ENCODE peak calls at places on chromosomes 16 and 17, in four cellular contexts. R is K562, L is A549, P is HepG2. Q is an unnamed sample.

GRCh38 chr16:85631230-85631629 is 18.1 kb downstream of the GSE1 start:
- DNase-seq in R (no peak), L (no peak), P (no peak), Q (no peak)

GRCh38 chr17:11807606-11808005 is 189.7 kb downstream of the ZNF18 start:
- DNase-seq in R (no peak), L (no peak), P (no peak), Q (no peak)

GRCh38 chr16:72172105-72173034 is at the start of gene PMFBP1:
- DNase-seq in R (no peak), L (peak; percentile 67), P (peak; percentile 35), Q (peak; percentile 36)

GRCh38 chr17:78356163-78356713 is 3.6 kb downstream of the SOCS3 start:
- DNase-seq in R (no peak), L (peak; percentile 87), P (no peak), Q (peak; percentile 94)

GRCh38 chr16:27181020-27181419 is 22.3 kb upstream of the KDM8 start:
- DNase-seq in R (no peak), L (no peak), P (no peak), Q (peak; percentile 45)

GRCh38 chr16:85185701-85186100 is 73.4 kb upstream of the CIBAR2 start:
- DNase-seq in R (no peak), L (no peak), P (no peak), Q (no peak)

GRCh38 chr16:89823087-89823823 is 5.0 kb upstream of the SPIRE2 start:
- DNase-seq in R (no peak), L (no peak), P (no peak), Q (peak; percentile 61)

GRCh38 chr17:51764387-51764971 is 394.0 kb downstream of the CA10 start:
- DNase-seq in R (peak; percentile 54), L (peak; percentile 78), P (peak; percentile 60), Q (peak; percentile 87)

GRCh38 chr17:42780816-42781638 is 617 bp downstream of the WNK4 start:
- DNase-seq in R (no peak), L (no peak), P (no peak), Q (peak; percentile 46)

GRCh38 chr17:66702106-66702936 is 132.6 kb upstream of the CACNG5 start:
- DNase-seq in R (no peak), L (peak; percentile 46), P (peak; percentile 15), Q (no peak)

GRCh38 chr16:82329070-82329469 is 159.0 kb upstream of the MPHOSPH6 start:
- DNase-seq in R (no peak), L (no peak), P (no peak), Q (no peak)

GRCh38 chr17:19418312-19418992 is 7.4 kb downstream of the RNF112 start:
- DNase-seq in R (no peak), L (peak; percentile 28), P (no peak), Q (no peak)

GRCh38 chr16:35296962-35297653 is 1837.7 kb downstream of the TP53TG3F start:
- DNase-seq in R (no peak), L (no peak), P (no peak), Q (no peak)

GRCh38 chr16:22278841-22279240 is 18.4 kb upstream of the POLR3E start:
- DNase-seq in R (no peak), L (no peak), P (no peak), Q (peak; percentile 72)

GRCh38 chr17:5683241-5683640 is 98.9 kb upstream of the NLRP1 start:
- DNase-seq in R (no peak), L (no peak), P (no peak), Q (no peak)

GRCh38 chr16:17295948-17296347 is 174.8 kb downstream of the XYLT1 start:
- DNase-seq in R (no peak), L (no peak), P (no peak), Q (no peak)

GRCh38 chr17:13420294-13421277 is 181.1 kb downstream of the HS3ST3A1 start:
- DNase-seq in R (peak; percentile 4), L (peak; percentile 51), P (peak; percentile 86), Q (no peak)

GRCh38 chr17:10790491-10791401 is 13.2 kb downstream of the TMEM238L start:
- DNase-seq in R (no peak), L (no peak), P (no peak), Q (no peak)

GRCh38 chr17:70172449-70172848 is 3.1 kb downstream of the KCNJ2 start:
- DNase-seq in R (no peak), L (no peak), P (no peak), Q (no peak)

GRCh38 chr17:20008242-20009051 is 712 bp upstream of the SPECC1 start:
- DNase-seq in R (peak; percentile 50), L (peak; percentile 68), P (no peak), Q (peak; percentile 73)

GRCh38 chr17:51164911-51165679 is 1.1 kb upstream of the NME2 start:
- DNase-seq in R (no peak), L (peak; percentile 28), P (peak; percentile 28), Q (peak; percentile 43)

GRCh38 chr16:85081765-85082164 is 30.5 kb downstream of the CIBAR2 start:
- DNase-seq in R (no peak), L (no peak), P (no peak), Q (no peak)

GRCh38 chr16:89174055-89174827 is 2.7 kb downstream of the CDH15 start:
- DNase-seq in R (no peak), L (no peak), P (no peak), Q (peak; percentile 61)

GRCh38 chr17:63647936-63648335 is 25.7 kb downstream of the MAP3K3 start:
- DNase-seq in R (no peak), L (no peak), P (no peak), Q (peak; percentile 25)

GRCh38 chr16:48629016-48629415 is 19.0 kb upstream of the N4BP1 start:
- DNase-seq in R (no peak), L (no peak), P (no peak), Q (no peak)

GRCh38 chr17:81016575-81016974 is 18.4 kb upstream of the BAIAP2 start:
- DNase-seq in R (no peak), L (no peak), P (no peak), Q (no peak)

GRCh38 chr17:18231156-18231555 is 5.7 kb downstream of the LLGL1 start:
- DNase-seq in R (no peak), L (no peak), P (no peak), Q (peak; percentile 37)

GRCh38 chr16:68384293-68385255 is 63.7 kb downstream of the SMPD3 start:
- DNase-seq in R (no peak), L (no peak), P (no peak), Q (peak; percentile 48)

GRCh38 chr17:38578229-38578628 is 27.5 kb downstream of the SRCIN1 start:
- DNase-seq in R (no peak), L (no peak), P (no peak), Q (peak; percentile 80)

GRCh38 chr16:70395345-70395901 is 43.5 kb downstream of the ST3GAL2 start:
- DNase-seq in R (peak; percentile 74), L (peak; percentile 75), P (peak; percentile 72), Q (peak; percentile 90)

GRCh38 chr17:77200711-77201110 is 59.9 kb downstream of the SEC14L1 start:
- DNase-seq in R (no peak), L (peak; percentile 29), P (no peak), Q (no peak)

GRCh38 chr17:42541041-42541833 is 5.2 kb downstream of the NAGLU start:
- DNase-seq in R (peak; percentile 9), L (no peak), P (peak; percentile 94), Q (no peak)

GRCh38 chr17:40846515-40847155 is 20.4 kb downstream of the KRT12 start:
- DNase-seq in R (no peak), L (no peak), P (no peak), Q (no peak)

GRCh38 chr16:65004570-65004969 is 117.3 kb downstream of the CDH11 start:
- DNase-seq in R (no peak), L (no peak), P (no peak), Q (no peak)

GRCh38 chr16:64997121-64997520 is 124.7 kb downstream of the CDH11 start:
- DNase-seq in R (no peak), L (no peak), P (no peak), Q (no peak)

GRCh38 chr16:65000654-65001053 is 121.2 kb downstream of the CDH11 start:
- DNase-seq in R (no peak), L (no peak), P (no peak), Q (no peak)

GRCh38 chr16:65005696-65006095 is 116.2 kb downstream of the CDH11 start:
- DNase-seq in R (no peak), L (no peak), P (no peak), Q (no peak)

DNA sequence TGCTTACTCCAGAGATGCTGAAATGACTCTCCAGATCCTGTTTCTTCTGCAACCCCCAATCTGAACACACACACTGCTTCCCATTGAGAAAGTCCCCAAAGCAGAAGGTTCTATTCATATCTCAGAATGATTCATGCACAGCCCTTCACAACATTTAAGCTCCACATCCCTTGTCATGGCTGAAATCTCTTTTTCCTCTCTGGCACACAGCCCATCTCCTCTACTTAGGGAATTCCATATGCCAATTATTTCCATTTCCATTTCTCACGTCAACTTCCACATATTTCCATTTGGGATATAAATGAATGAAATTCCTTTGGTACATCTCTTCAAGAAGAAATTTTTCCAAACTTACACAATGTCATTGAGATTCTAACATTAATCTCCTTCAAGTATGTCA is 119.6 kb downstream of the CDH11 start:
- DNase-seq in R (no peak), L (no peak), P (no peak), Q (no peak)
- TF ChIP-seq JUNB in R (no peak), L (no peak), P (no peak), Q (no peak)

GRCh38 chr17:3667366-3668278 is 756 bp downstream of the TAX1BP3 start:
- DNase-seq in R (peak; percentile 60), L (peak; percentile 90), P (peak; percentile 81), Q (peak; percentile 83)
- TF ChIP-seq JUNB in R (no peak), L (no peak), P (no peak), Q (no peak)

GRCh38 chr17:55830210-55830609 is 79.4 kb downstream of the PCTP start:
- DNase-seq in R (no peak), L (no peak), P (no peak), Q (no peak)
- TF ChIP-seq JUNB in R (no peak), L (no peak), P (no peak), Q (no peak)

DNA sequence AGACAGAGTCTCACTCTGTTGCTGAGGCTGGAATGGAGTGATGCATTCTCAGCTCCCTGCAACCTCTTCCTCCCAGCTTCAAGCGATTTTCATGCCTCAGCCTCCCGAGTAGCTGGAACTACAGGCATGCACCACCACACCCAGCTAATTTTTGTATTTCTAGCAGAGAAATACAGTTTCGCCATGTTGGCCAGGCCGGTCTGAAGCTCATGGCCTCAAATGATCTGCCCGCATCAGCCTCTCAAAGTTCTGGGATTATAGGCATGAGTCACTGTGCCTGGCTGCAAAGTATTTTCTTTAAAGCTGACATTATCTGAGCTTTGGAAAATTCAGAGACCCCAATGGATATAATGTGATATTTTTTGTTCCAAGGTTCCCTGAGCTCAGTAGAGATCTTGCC is 31.1 kb upstream of the SLC6A2 start:
- DNase-seq in R (no peak), L (no peak), P (no peak), Q (no peak)
- TF ChIP-seq JUNB in R (no peak), L (no peak), P (no peak), Q (no peak)

GRCh38 chr16:4361033-4361943 is 10.2 kb upstream of the PAM16 start:
- DNase-seq in R (no peak), L (no peak), P (no peak), Q (no peak)
- TF ChIP-seq JUNB in R (no peak), L (no peak), P (no peak), Q (no peak)

Q was measured in GM23338.